ENCODE peak calls at places on chromosomes 12 and 14, in eight cellular contexts. P is sciatic nerve, O is T-cell, C is hepatic stellate cell, A is AG04450, I is left kidney, U is GM04503, V is cardiac fibroblast. M is an unnamed sample.
A peak's percentile ranks its signal among the peaks of the same experiment; 100 is the strongest.

GRCh38 chr14:34873591-34874385 is 1.4 kb downstream of the BAZ1A start:
- DNase-seq in P (peak; percentile 88), O (peak; percentile 81), C (peak; percentile 62), A (no peak), I (peak; percentile 94), U (peak; percentile 32), V (peak; percentile 71), M (peak; percentile 94)

GRCh38 chr12:113298861-113299545 is 35.9 kb downstream of the SLC8B1 start:
- DNase-seq in P (no peak), O (no peak), C (peak; percentile 50), A (no peak), I (no peak), U (no peak), V (peak; percentile 23), M (no peak)

GRCh38 chr14:82855912-82856381 is 1322.3 kb upstream of the SEL1L start:
- DNase-seq in P (no peak), O (no peak), C (no peak), A (no peak), I (peak; percentile 57), U (no peak), V (peak; percentile 3), M (no peak)

GRCh38 chr12:118219772-118220171 is 83.8 kb downstream of the PEBP1 start:
- DNase-seq in P (no peak), O (no peak), C (no peak), A (no peak), I (peak; percentile 5), U (no peak), V (no peak), M (no peak)

GRCh38 chr14:102209224-102209966 is 69.7 kb downstream of the WDR20 start:
- DNase-seq in P (peak; percentile 63), O (no peak), C (peak; percentile 67), A (no peak), I (peak; percentile 91), U (no peak), V (peak; percentile 33), M (no peak)

GRCh38 chr12:84924956-84925355 is 12.4 kb upstream of the SLC6A15 start:
- DNase-seq in P (no peak), O (no peak), C (no peak), A (no peak), I (no peak), U (no peak), V (peak; percentile 82), M (no peak)

GRCh38 chr12:132178314-132178713 is 34.1 kb downstream of the NOC4L start:
- DNase-seq in P (no peak), O (no peak), C (no peak), A (no peak), I (peak; percentile 74), U (no peak), V (no peak), M (no peak)

GRCh38 chr12:47032644-47033043 is 46.8 kb upstream of the PCED1B start:
- DNase-seq in P (no peak), O (no peak), C (peak; percentile 7), A (no peak), I (peak; percentile 77), U (no peak), V (peak; percentile 84), M (no peak)